ENCODE peak calls at places on chromosome 1, in four cellular contexts. L, I, O and V are unnamed samples.
A peak's percentile ranks its signal among the peaks of the same experiment; 100 is the strongest.

GRCh38 chr1:25195835-25196234 is 36.5 kb downstream of the SYF2 start:
- DNase-seq in L (no peak), I (no peak), O (no peak), V (no peak)

GRCh38 chr1:46517010-46517600 is 27.5 kb downstream of the DMBX1 start:
- DNase-seq in L (no peak), I (peak; percentile 72), O (peak; percentile 86), V (peak; percentile 93)

GRCh38 chr1:85850238-85850637 is 142.0 kb upstream of the ZNHIT6 start:
- DNase-seq in L (peak; percentile 95), I (no peak), O (peak; percentile 67), V (no peak)

GRCh38 chr1:89953072-89953626 is 41.8 kb upstream of the ZNF326 start:
- DNase-seq in L (peak; percentile 92), I (peak; percentile 52), O (peak; percentile 90), V (peak; percentile 67)

GRCh38 chr1:31701137-31701736 is 2.6 kb downstream of the COL16A1 start:
- DNase-seq in L (peak; percentile 98), I (no peak), O (peak; percentile 84), V (no peak)

GRCh38 chr1:225724251-225724650 is 53.4 kb upstream of the SRP9 start:
- DNase-seq in L (no peak), I (no peak), O (no peak), V (no peak)

GRCh38 chr1:36359383-36359782 is 26.3 kb downstream of the STK40 start:
- DNase-seq in L (no peak), I (no peak), O (no peak), V (no peak)

GRCh38 chr1:178143730-178144343 is 49.9 kb downstream of the RASAL2 start:
- DNase-seq in L (peak; percentile 51), I (no peak), O (no peak), V (no peak)

GRCh38 chr1:25255711-25256577 is 8.7 kb upstream of the RSRP1 start:
- DNase-seq in L (no peak), I (no peak), O (peak; percentile 38), V (no peak)

GRCh38 chr1:118963138-118963455 is 25.0 kb downstream of the TBX15 start:
- DNase-seq in L (no peak), I (no peak), O (no peak), V (no peak)

GRCh38 chr1:66046415-66046814 is 253.7 kb downstream of the PDE4B start:
- DNase-seq in L (no peak), I (no peak), O (no peak), V (no peak)

GRCh38 chr1:61117283-61117682 is 34.9 kb downstream of the NFIA start:
- DNase-seq in L (no peak), I (no peak), O (no peak), V (no peak)
- H4K5ac ChIP-seq in L (no peak overlapping the region), I (no peak overlapping the region), O (no peak overlapping the region), V (no peak overlapping the region)

DNA sequence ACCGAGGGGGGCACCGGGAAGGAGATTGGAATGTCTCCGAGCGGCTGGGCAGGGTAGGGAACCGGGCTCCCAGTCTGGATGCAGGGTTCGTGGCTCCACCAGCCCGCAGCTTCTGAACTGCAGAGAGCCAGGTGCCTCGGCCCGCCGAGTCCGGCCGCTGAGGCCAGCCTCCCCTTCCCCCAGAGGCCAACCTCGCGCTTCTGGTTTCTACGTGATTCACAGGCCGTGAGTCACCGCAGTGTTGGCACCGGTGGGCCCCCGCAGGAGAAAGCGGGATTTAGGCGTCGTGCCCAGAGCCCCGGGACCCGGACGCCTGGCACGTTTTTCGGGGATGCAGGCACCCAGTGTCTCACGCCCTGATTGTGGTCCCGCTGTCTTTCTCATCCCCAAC is 458 bp downstream of the CRABP2 start:
- DNase-seq in L (peak; percentile 75), I (peak; percentile 64), O (peak; percentile 56), V (no peak)
- H3K4ac ChIP-seq in L (peak overlapping the region; percentile 8), I (no peak overlapping the region), O (peak overlapping the region; percentile 29), V (no peak overlapping the region)

GRCh38 chr1:11522400-11523235 is 43.7 kb downstream of the DISP3 start:
- DNase-seq in L (no peak), I (no peak), O (no peak), V (no peak)
- H4K5ac ChIP-seq in L (no peak overlapping the region), I (no peak overlapping the region), O (no peak overlapping the region), V (no peak overlapping the region)

GRCh38 chr1:182616130-182617074 is 12.2 kb upstream of the RGS16 start:
- DNase-seq in L (peak; percentile 25), I (peak; percentile 70), O (peak; percentile 93), V (peak; percentile 74)
- H3K4ac ChIP-seq in L (no peak overlapping the region), I (no peak overlapping the region), O (peak overlapping the region; percentile 95), V (no peak overlapping the region)